ENCODE peak calls at places on chromosomes 1 and 21, in ten cellular contexts. One of them, this sample, is unnamed.
A peak's percentile ranks its signal among the peaks of the same experiment; 100 is the strongest.

GRCh38 chr1:214404154-214404553 is 123.2 kb downstream of the SMYD2 start:
- DNase-seq in epithelial cell of esophagus: peak; percentile 78
- DNase-seq in occipital lobe: no peak
- DNase-seq in CD8-positive, alpha-beta T cell: no peak
- DNase-seq in type B pancreatic cell: no peak
- DNase-seq in IMR-90: peak; percentile 88
- DNase-seq in stimulated activated naive CD4-positive, alpha-beta T cell: no peak
- DNase-seq in HT1080: peak; percentile 85
- DNase-seq in stimulated activated CD8-positive, alpha-beta memory T cell treated with anti-CD3 and anti-CD28 coated beads, Interleukin-15, amount 100 ng/mL, for 1 hour: no peak
- DNase-seq in heart right ventricle: no peak
- DNase-seq in this sample: no peak

GRCh38 chr1:18868354-18868753 is 8.9 kb upstream of the TAS1R2 start:
- DNase-seq in epithelial cell of esophagus: no peak
- DNase-seq in occipital lobe: no peak
- DNase-seq in CD8-positive, alpha-beta T cell: no peak
- DNase-seq in type B pancreatic cell: no peak
- DNase-seq in IMR-90: no peak
- DNase-seq in stimulated activated naive CD4-positive, alpha-beta T cell: no peak
- DNase-seq in HT1080: no peak
- DNase-seq in stimulated activated CD8-positive, alpha-beta memory T cell treated with anti-CD3 and anti-CD28 coated beads, Interleukin-15, amount 100 ng/mL, for 1 hour: no peak
- DNase-seq in heart right ventricle: no peak
- DNase-seq in this sample: no peak

GRCh38 chr1:241408170-241408569 is 51.2 kb upstream of the RGS7 start:
- DNase-seq in epithelial cell of esophagus: peak; percentile 18
- DNase-seq in occipital lobe: no peak
- DNase-seq in CD8-positive, alpha-beta T cell: no peak
- DNase-seq in type B pancreatic cell: no peak
- DNase-seq in IMR-90: peak; percentile 43
- DNase-seq in stimulated activated naive CD4-positive, alpha-beta T cell: no peak
- DNase-seq in HT1080: peak; percentile 40
- DNase-seq in stimulated activated CD8-positive, alpha-beta memory T cell treated with anti-CD3 and anti-CD28 coated beads, Interleukin-15, amount 100 ng/mL, for 1 hour: no peak
- DNase-seq in heart right ventricle: no peak
- DNase-seq in this sample: no peak

GRCh38 chr1:108645479-108646184 is 15.3 kb downstream of the HENMT1 start:
- DNase-seq in epithelial cell of esophagus: no peak
- DNase-seq in occipital lobe: no peak
- DNase-seq in CD8-positive, alpha-beta T cell: peak; percentile 55
- DNase-seq in type B pancreatic cell: no peak
- DNase-seq in IMR-90: no peak
- DNase-seq in stimulated activated naive CD4-positive, alpha-beta T cell: no peak
- DNase-seq in HT1080: no peak
- DNase-seq in stimulated activated CD8-positive, alpha-beta memory T cell treated with anti-CD3 and anti-CD28 coated beads, Interleukin-15, amount 100 ng/mL, for 1 hour: no peak
- DNase-seq in heart right ventricle: no peak
- DNase-seq in this sample: no peak

GRCh38 chr1:90074137-90074536 is 79.2 kb downstream of the ZNF326 start:
- DNase-seq in epithelial cell of esophagus: no peak
- DNase-seq in occipital lobe: no peak
- DNase-seq in CD8-positive, alpha-beta T cell: no peak
- DNase-seq in type B pancreatic cell: no peak
- DNase-seq in IMR-90: no peak
- DNase-seq in stimulated activated naive CD4-positive, alpha-beta T cell: no peak
- DNase-seq in HT1080: no peak
- DNase-seq in stimulated activated CD8-positive, alpha-beta memory T cell treated with anti-CD3 and anti-CD28 coated beads, Interleukin-15, amount 100 ng/mL, for 1 hour: no peak
- DNase-seq in heart right ventricle: no peak
- DNase-seq in this sample: no peak

GRCh38 chr21:42527127-42527488 is 13.5 kb downstream of the SLC37A1 start:
- DNase-seq in epithelial cell of esophagus: no peak
- DNase-seq in occipital lobe: no peak
- DNase-seq in CD8-positive, alpha-beta T cell: no peak
- DNase-seq in type B pancreatic cell: no peak
- DNase-seq in IMR-90: no peak
- DNase-seq in stimulated activated naive CD4-positive, alpha-beta T cell: no peak
- DNase-seq in HT1080: no peak
- DNase-seq in stimulated activated CD8-positive, alpha-beta memory T cell treated with anti-CD3 and anti-CD28 coated beads, Interleukin-15, amount 100 ng/mL, for 1 hour: no peak
- DNase-seq in heart right ventricle: no peak
- DNase-seq in this sample: no peak

GRCh38 chr1:184590163-184590750 is 164.4 kb downstream of the EDEM3 start:
- DNase-seq in epithelial cell of esophagus: peak; percentile 93
- DNase-seq in occipital lobe: no peak
- DNase-seq in CD8-positive, alpha-beta T cell: no peak
- DNase-seq in type B pancreatic cell: no peak
- DNase-seq in IMR-90: no peak
- DNase-seq in stimulated activated naive CD4-positive, alpha-beta T cell: no peak
- DNase-seq in HT1080: no peak
- DNase-seq in stimulated activated CD8-positive, alpha-beta memory T cell treated with anti-CD3 and anti-CD28 coated beads, Interleukin-15, amount 100 ng/mL, for 1 hour: no peak
- DNase-seq in heart right ventricle: no peak
- DNase-seq in this sample: no peak

GRCh38 chr1:226223786-226224244 is 351 bp downstream of the MIXL1 start:
- DNase-seq in epithelial cell of esophagus: peak; percentile 35
- DNase-seq in occipital lobe: no peak
- DNase-seq in CD8-positive, alpha-beta T cell: peak; percentile 52
- DNase-seq in type B pancreatic cell: no peak
- DNase-seq in IMR-90: no peak
- DNase-seq in stimulated activated naive CD4-positive, alpha-beta T cell: no peak
- DNase-seq in HT1080: no peak
- DNase-seq in stimulated activated CD8-positive, alpha-beta memory T cell treated with anti-CD3 and anti-CD28 coated beads, Interleukin-15, amount 100 ng/mL, for 1 hour: no peak
- DNase-seq in heart right ventricle: no peak
- DNase-seq in this sample: no peak

GRCh38 chr1:27536004-27536757 is 46.2 kb upstream of the WASF2 start:
- DNase-seq in epithelial cell of esophagus: no peak
- DNase-seq in occipital lobe: no peak
- DNase-seq in CD8-positive, alpha-beta T cell: no peak
- DNase-seq in type B pancreatic cell: no peak
- DNase-seq in IMR-90: no peak
- DNase-seq in stimulated activated naive CD4-positive, alpha-beta T cell: no peak
- DNase-seq in HT1080: no peak
- DNase-seq in stimulated activated CD8-positive, alpha-beta memory T cell treated with anti-CD3 and anti-CD28 coated beads, Interleukin-15, amount 100 ng/mL, for 1 hour: no peak
- DNase-seq in heart right ventricle: no peak
- DNase-seq in this sample: no peak

GRCh38 chr1:39720094-39720999 is 18.3 kb upstream of the PPIE start:
- DNase-seq in epithelial cell of esophagus: peak; percentile 73
- DNase-seq in occipital lobe: no peak
- DNase-seq in CD8-positive, alpha-beta T cell: no peak
- DNase-seq in type B pancreatic cell: no peak
- DNase-seq in IMR-90: peak; percentile 66
- DNase-seq in stimulated activated naive CD4-positive, alpha-beta T cell: no peak
- DNase-seq in HT1080: peak; percentile 55
- DNase-seq in stimulated activated CD8-positive, alpha-beta memory T cell treated with anti-CD3 and anti-CD28 coated beads, Interleukin-15, amount 100 ng/mL, for 1 hour: no peak
- DNase-seq in heart right ventricle: no peak
- DNase-seq in this sample: no peak

GRCh38 chr1:206635983-206636354 is 633 bp downstream of the DYRK3 start:
- DNase-seq in epithelial cell of esophagus: no peak
- DNase-seq in occipital lobe: no peak
- DNase-seq in CD8-positive, alpha-beta T cell: no peak
- DNase-seq in type B pancreatic cell: no peak
- DNase-seq in IMR-90: no peak
- DNase-seq in stimulated activated naive CD4-positive, alpha-beta T cell: no peak
- DNase-seq in HT1080: peak; percentile 26
- DNase-seq in stimulated activated CD8-positive, alpha-beta memory T cell treated with anti-CD3 and anti-CD28 coated beads, Interleukin-15, amount 100 ng/mL, for 1 hour: no peak
- DNase-seq in heart right ventricle: no peak
- DNase-seq in this sample: no peak

GRCh38 chr1:87061742-87062156 is 147.3 kb downstream of the HS2ST1 start:
- DNase-seq in epithelial cell of esophagus: peak; percentile 43
- DNase-seq in occipital lobe: no peak
- DNase-seq in CD8-positive, alpha-beta T cell: no peak
- DNase-seq in type B pancreatic cell: no peak
- DNase-seq in IMR-90: peak; percentile 71
- DNase-seq in stimulated activated naive CD4-positive, alpha-beta T cell: no peak
- DNase-seq in HT1080: peak; percentile 21
- DNase-seq in stimulated activated CD8-positive, alpha-beta memory T cell treated with anti-CD3 and anti-CD28 coated beads, Interleukin-15, amount 100 ng/mL, for 1 hour: no peak
- DNase-seq in heart right ventricle: no peak
- DNase-seq in this sample: no peak

GRCh38 chr1:55877440-55878232 is 662.5 kb upstream of the USP24 start:
- DNase-seq in epithelial cell of esophagus: no peak
- DNase-seq in occipital lobe: no peak
- DNase-seq in CD8-positive, alpha-beta T cell: no peak
- DNase-seq in type B pancreatic cell: no peak
- DNase-seq in IMR-90: peak; percentile 28
- DNase-seq in stimulated activated naive CD4-positive, alpha-beta T cell: no peak
- DNase-seq in HT1080: no peak
- DNase-seq in stimulated activated CD8-positive, alpha-beta memory T cell treated with anti-CD3 and anti-CD28 coated beads, Interleukin-15, amount 100 ng/mL, for 1 hour: no peak
- DNase-seq in heart right ventricle: no peak
- DNase-seq in this sample: no peak

GRCh38 chr1:100358210-100358609 is 5.9 kb downstream of the CDC14A start:
- DNase-seq in epithelial cell of esophagus: no peak
- DNase-seq in occipital lobe: no peak
- DNase-seq in CD8-positive, alpha-beta T cell: no peak
- DNase-seq in type B pancreatic cell: no peak
- DNase-seq in IMR-90: no peak
- DNase-seq in stimulated activated naive CD4-positive, alpha-beta T cell: no peak
- DNase-seq in HT1080: no peak
- DNase-seq in stimulated activated CD8-positive, alpha-beta memory T cell treated with anti-CD3 and anti-CD28 coated beads, Interleukin-15, amount 100 ng/mL, for 1 hour: no peak
- DNase-seq in heart right ventricle: no peak
- DNase-seq in this sample: no peak

GRCh38 chr1:78304766-78305165 is 186.0 kb upstream of the PTGFR start:
- DNase-seq in epithelial cell of esophagus: no peak
- DNase-seq in occipital lobe: no peak
- DNase-seq in CD8-positive, alpha-beta T cell: no peak
- DNase-seq in type B pancreatic cell: no peak
- DNase-seq in IMR-90: no peak
- DNase-seq in stimulated activated naive CD4-positive, alpha-beta T cell: no peak
- DNase-seq in HT1080: no peak
- DNase-seq in stimulated activated CD8-positive, alpha-beta memory T cell treated with anti-CD3 and anti-CD28 coated beads, Interleukin-15, amount 100 ng/mL, for 1 hour: no peak
- DNase-seq in heart right ventricle: no peak
- DNase-seq in this sample: no peak

GRCh38 chr1:22773981-22774471 is 63.4 kb downstream of the EPHB2 start:
- DNase-seq in epithelial cell of esophagus: no peak
- DNase-seq in occipital lobe: peak; percentile 26
- DNase-seq in CD8-positive, alpha-beta T cell: no peak
- DNase-seq in type B pancreatic cell: no peak
- DNase-seq in IMR-90: peak; percentile 38
- DNase-seq in stimulated activated naive CD4-positive, alpha-beta T cell: no peak
- DNase-seq in HT1080: no peak
- DNase-seq in stimulated activated CD8-positive, alpha-beta memory T cell treated with anti-CD3 and anti-CD28 coated beads, Interleukin-15, amount 100 ng/mL, for 1 hour: no peak
- DNase-seq in heart right ventricle: peak; percentile 39
- DNase-seq in this sample: peak; percentile 83

GRCh38 chr1:119737040-119737682 is 25.4 kb downstream of the PHGDH start:
- DNase-seq in epithelial cell of esophagus: no peak
- DNase-seq in occipital lobe: peak; percentile 45
- DNase-seq in CD8-positive, alpha-beta T cell: no peak
- DNase-seq in type B pancreatic cell: no peak
- DNase-seq in IMR-90: no peak
- DNase-seq in stimulated activated naive CD4-positive, alpha-beta T cell: no peak
- DNase-seq in HT1080: no peak
- DNase-seq in stimulated activated CD8-positive, alpha-beta memory T cell treated with anti-CD3 and anti-CD28 coated beads, Interleukin-15, amount 100 ng/mL, for 1 hour: no peak
- DNase-seq in heart right ventricle: peak; percentile 37
- DNase-seq in this sample: peak; percentile 66

GRCh38 chr1:109959974-109960744 is 24.4 kb upstream of the AHCYL1 start:
- DNase-seq in epithelial cell of esophagus: peak; percentile 52
- DNase-seq in occipital lobe: no peak
- DNase-seq in CD8-positive, alpha-beta T cell: no peak
- DNase-seq in type B pancreatic cell: no peak
- DNase-seq in IMR-90: peak; percentile 78
- DNase-seq in stimulated activated naive CD4-positive, alpha-beta T cell: no peak
- DNase-seq in HT1080: peak; percentile 70
- DNase-seq in stimulated activated CD8-positive, alpha-beta memory T cell treated with anti-CD3 and anti-CD28 coated beads, Interleukin-15, amount 100 ng/mL, for 1 hour: no peak
- DNase-seq in heart right ventricle: no peak
- DNase-seq in this sample: no peak

GRCh38 chr1:96362623-96363022 is 359.0 kb upstream of the PTBP2 start:
- DNase-seq in epithelial cell of esophagus: peak; percentile 97
- DNase-seq in occipital lobe: no peak
- DNase-seq in CD8-positive, alpha-beta T cell: no peak
- DNase-seq in type B pancreatic cell: no peak
- DNase-seq in IMR-90: peak; percentile 99
- DNase-seq in stimulated activated naive CD4-positive, alpha-beta T cell: no peak
- DNase-seq in HT1080: peak; percentile 99
- DNase-seq in stimulated activated CD8-positive, alpha-beta memory T cell treated with anti-CD3 and anti-CD28 coated beads, Interleukin-15, amount 100 ng/mL, for 1 hour: no peak
- DNase-seq in heart right ventricle: no peak
- DNase-seq in this sample: no peak

GRCh38 chr21:28252923-28253322 is 739.8 kb downstream of the LTN1 start:
- DNase-seq in epithelial cell of esophagus: no peak
- DNase-seq in occipital lobe: no peak
- DNase-seq in CD8-positive, alpha-beta T cell: no peak
- DNase-seq in type B pancreatic cell: no peak
- DNase-seq in IMR-90: no peak
- DNase-seq in stimulated activated naive CD4-positive, alpha-beta T cell: no peak
- DNase-seq in HT1080: no peak
- DNase-seq in stimulated activated CD8-positive, alpha-beta memory T cell treated with anti-CD3 and anti-CD28 coated beads, Interleukin-15, amount 100 ng/mL, for 1 hour: no peak
- DNase-seq in heart right ventricle: no peak
- DNase-seq in this sample: no peak

This sample was measured in Right ventricle myocardium superior.